ENCODE peak calls at places on chromosome 16, in ten cellular contexts. D is mucosa of descending colon, T is neural progenitor cell, X is A549, A is lower leg skin, Z is psoas muscle, Q is H1, K is HCT116, W is AG09309, R is epithelial cell of esophagus. P is an unnamed sample.

GRCh38 chr16:30637952-30638351 is 12.8 kb upstream of the PRR14 start:
- DNase-seq in D (no peak), T (peak), X (peak), A (no peak), Z (no peak), Q (no peak), K (peak), W (no peak), R (peak), P (peak)

GRCh38 chr16:81600275-81600674 is 155.7 kb downstream of the CMIP start:
- DNase-seq in D (no peak), T (peak), X (peak), A (no peak), Z (no peak), Q (no peak), K (no peak), W (no peak), R (peak), P (no peak)

GRCh38 chr16:67968440-67969285 is at the start of gene SLC12A4:
- DNase-seq in D (peak), T (peak), X (peak), A (peak), Z (peak), Q (peak), K (peak), W (no peak), R (peak), P (no peak)

GRCh38 chr16:23072769-23073549 is 76.3 kb downstream of the USP31 start:
- DNase-seq in D (no peak), T (peak), X (peak), A (no peak), Z (no peak), Q (no peak), K (no peak), W (no peak), R (peak), P (no peak)

GRCh38 chr16:68696514-68696913 is 40.6 kb upstream of the CDH1 start:
- DNase-seq in D (peak), T (no peak), X (no peak), A (no peak), Z (no peak), Q (no peak), K (no peak), W (no peak), R (no peak), P (peak)

GRCh38 chr16:15573274-15573895 is 69.6 kb downstream of the MARF1 start:
- DNase-seq in D (no peak), T (no peak), X (no peak), A (no peak), Z (no peak), Q (no peak), K (no peak), W (no peak), R (no peak), P (no peak)

GRCh38 chr16:1991135-1991551 is 1.4 kb downstream of the SYNGR3 start:
- DNase-seq in D (peak), T (no peak), X (no peak), A (no peak), Z (no peak), Q (peak), K (no peak), W (no peak), R (no peak), P (no peak)

GRCh38 chr16:50024207-50024606 is 818 bp upstream of the CNEP1R1 start:
- DNase-seq in D (no peak), T (no peak), X (no peak), A (no peak), Z (no peak), Q (no peak), K (no peak), W (no peak), R (no peak), P (no peak)

GRCh38 chr16:17803625-17804410 is 333.1 kb upstream of the XYLT1 start:
- DNase-seq in D (no peak), T (no peak), X (peak), A (no peak), Z (no peak), Q (no peak), K (no peak), W (peak), R (no peak), P (no peak)

GRCh38 chr16:73231969-73232554 is 184.1 kb upstream of the ZFHX3 start:
- DNase-seq in D (no peak), T (no peak), X (no peak), A (peak), Z (no peak), Q (no peak), K (no peak), W (no peak), R (no peak), P (no peak)

GRCh38 chr16:685967-686366 is 1.8 kb upstream of the JMJD8 start:
- DNase-seq in D (peak), T (peak), X (peak), A (no peak), Z (no peak), Q (peak), K (no peak), W (no peak), R (peak), P (no peak)

GRCh38 chr16:67943619-67944503 is at the start of gene LCAT:
- DNase-seq in D (peak), T (peak), X (no peak), A (no peak), Z (peak), Q (no peak), K (no peak), W (no peak), R (no peak), P (no peak)

GRCh38 chr16:8957061-8957392 is 6.7 kb downstream of the USP7 start:
- DNase-seq in D (no peak), T (no peak), X (no peak), A (no peak), Z (no peak), Q (no peak), K (no peak), W (no peak), R (no peak), P (no peak)

GRCh38 chr16:15811778-15812750 is 44.8 kb downstream of the MYH11 start:
- DNase-seq in D (no peak), T (peak), X (peak), A (no peak), Z (no peak), Q (no peak), K (no peak), W (peak), R (peak), P (peak)

GRCh38 chr16:75264999-75265910 is 13.8 kb upstream of the BCAR1 start:
- DNase-seq in D (peak), T (no peak), X (no peak), A (peak), Z (peak), Q (peak), K (no peak), W (no peak), R (no peak), P (no peak)

GRCh38 chr16:56191807-56192643 is 736 bp downstream of the GNAO1 start:
- DNase-seq in D (no peak), T (peak), X (no peak), A (no peak), Z (peak), Q (peak), K (no peak), W (no peak), R (no peak), P (no peak)

GRCh38 chr16:8173111-8173644 is 417.1 kb downstream of the TMEM114 start:
- DNase-seq in D (peak), T (peak), X (peak), A (peak), Z (peak), Q (peak), K (peak), W (no peak), R (peak), P (peak)

GRCh38 chr16:66964049-66964448 is 3.0 kb downstream of the CES3 start:
- DNase-seq in D (no peak), T (no peak), X (no peak), A (no peak), Z (peak), Q (no peak), K (no peak), W (no peak), R (no peak), P (no peak)

GRCh38 chr16:48434653-48435318 is 49.6 kb upstream of the SIAH1 start:
- DNase-seq in D (no peak), T (no peak), X (peak), A (no peak), Z (no peak), Q (no peak), K (no peak), W (no peak), R (no peak), P (no peak)

GRCh38 chr16:80807916-80808315 is 3.5 kb upstream of the CDYL2 start:
- DNase-seq in D (no peak), T (no peak), X (no peak), A (no peak), Z (no peak), Q (no peak), K (no peak), W (no peak), R (no peak), P (no peak)

GRCh38 chr16:456891-457483 is 31.5 kb downstream of the RAB11FIP3 start:
- DNase-seq in D (no peak), T (no peak), X (no peak), A (no peak), Z (no peak), Q (no peak), K (no peak), W (no peak), R (peak), P (no peak)

GRCh38 chr16:19913306-19913717 is 28.7 kb upstream of the GPRC5B start:
- DNase-seq in D (no peak), T (no peak), X (no peak), A (no peak), Z (no peak), Q (no peak), K (no peak), W (no peak), R (no peak), P (no peak)

DNA sequence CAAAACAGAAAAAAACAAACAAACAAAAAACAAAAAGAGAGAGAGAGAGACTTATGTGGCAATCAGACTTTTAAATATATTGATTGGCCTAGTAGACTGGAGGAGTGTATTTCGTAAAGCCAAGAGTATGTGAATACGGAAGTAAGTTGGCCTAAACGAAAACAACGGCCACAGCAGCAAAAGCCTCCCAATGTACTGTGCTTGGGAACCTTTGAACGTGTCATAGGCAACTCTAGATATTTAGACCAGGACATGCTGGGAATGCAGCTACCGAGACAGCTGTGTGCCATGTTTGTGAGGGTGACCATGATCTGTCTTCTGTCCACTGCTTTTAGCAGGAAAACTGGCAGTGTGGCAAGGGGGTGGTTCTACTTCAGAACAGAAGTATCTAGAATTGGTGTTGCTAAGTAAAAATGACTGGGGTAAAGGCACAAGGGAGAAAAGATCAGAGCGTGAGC is 7.4 kb downstream of the MAF start:
- DNase-seq in D (no peak), T (no peak), X (no peak), A (no peak), Z (no peak), Q (no peak), K (no peak), W (no peak), R (no peak), P (no peak)
- H3K4me3 ChIP-seq in D (no peak), T (no peak), X (no peak), A (no peak), Z (peak), Q (no peak), K (no peak), W (no peak), R (no peak), P (no peak)

GRCh38 chr16:89361756-89362155 is 128.6 kb downstream of the ANKRD11 start:
- DNase-seq in D (no peak), T (no peak), X (no peak), A (no peak), Z (peak), Q (no peak), K (no peak), W (no peak), R (no peak), P (no peak)

GRCh38 chr16:89358030-89359005 is 132.0 kb downstream of the ANKRD11 start:
- DNase-seq in D (no peak), T (no peak), X (no peak), A (no peak), Z (peak), Q (no peak), K (no peak), W (no peak), R (no peak), P (no peak)

GRCh38 chr16:89359296-89360147 is 130.8 kb downstream of the ANKRD11 start:
- DNase-seq in D (no peak), T (no peak), X (no peak), A (no peak), Z (peak), Q (no peak), K (no peak), W (no peak), R (no peak), P (no peak)

GRCh38 chr16:89363621-89364393 is 126.6 kb downstream of the ANKRD11 start:
- DNase-seq in D (no peak), T (peak), X (peak), A (peak), Z (peak), Q (no peak), K (peak), W (no peak), R (peak), P (no peak)

DNA sequence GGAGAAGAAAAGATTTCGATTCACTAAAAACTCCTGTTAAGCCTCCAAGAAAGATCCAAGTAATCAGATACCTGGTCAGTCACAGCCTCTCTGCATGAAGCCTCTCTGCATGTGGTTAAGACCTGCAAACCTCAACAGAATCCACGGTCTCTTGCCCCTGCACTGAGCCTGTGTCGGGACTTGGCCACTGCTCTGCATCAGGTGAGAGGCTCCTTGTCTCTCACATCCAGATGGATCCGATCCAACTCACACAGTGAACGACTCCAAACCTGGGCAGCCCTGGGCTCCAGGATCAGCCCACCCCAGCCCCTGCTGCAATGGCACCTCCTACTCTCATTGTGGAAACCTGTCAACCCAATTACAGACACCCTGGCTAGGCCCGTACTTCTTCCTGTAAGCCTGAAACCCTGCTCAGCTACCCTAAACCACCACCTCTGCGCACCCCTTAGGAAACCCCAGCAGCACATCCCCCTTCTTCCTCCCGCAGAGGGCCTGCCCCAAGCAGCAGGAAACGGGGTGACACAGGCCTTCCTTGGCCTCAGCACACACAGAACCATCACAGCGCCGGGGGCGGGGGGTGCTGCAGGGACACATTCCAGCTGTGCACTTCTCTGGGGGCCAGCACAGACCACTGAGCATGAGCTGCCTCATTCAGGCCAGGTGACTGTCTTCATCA is 129.5 kb downstream of the ANKRD11 start:
- DNase-seq in D (peak), T (no peak), X (no peak), A (no peak), Z (peak), Q (no peak), K (no peak), W (no peak), R (no peak), P (no peak)
- H3K4me3 ChIP-seq in D (no peak), T (no peak), X (no peak), A (no peak), Z (no peak), Q (no peak), K (no peak), W (no peak), R (no peak), P (no peak)

DNA sequence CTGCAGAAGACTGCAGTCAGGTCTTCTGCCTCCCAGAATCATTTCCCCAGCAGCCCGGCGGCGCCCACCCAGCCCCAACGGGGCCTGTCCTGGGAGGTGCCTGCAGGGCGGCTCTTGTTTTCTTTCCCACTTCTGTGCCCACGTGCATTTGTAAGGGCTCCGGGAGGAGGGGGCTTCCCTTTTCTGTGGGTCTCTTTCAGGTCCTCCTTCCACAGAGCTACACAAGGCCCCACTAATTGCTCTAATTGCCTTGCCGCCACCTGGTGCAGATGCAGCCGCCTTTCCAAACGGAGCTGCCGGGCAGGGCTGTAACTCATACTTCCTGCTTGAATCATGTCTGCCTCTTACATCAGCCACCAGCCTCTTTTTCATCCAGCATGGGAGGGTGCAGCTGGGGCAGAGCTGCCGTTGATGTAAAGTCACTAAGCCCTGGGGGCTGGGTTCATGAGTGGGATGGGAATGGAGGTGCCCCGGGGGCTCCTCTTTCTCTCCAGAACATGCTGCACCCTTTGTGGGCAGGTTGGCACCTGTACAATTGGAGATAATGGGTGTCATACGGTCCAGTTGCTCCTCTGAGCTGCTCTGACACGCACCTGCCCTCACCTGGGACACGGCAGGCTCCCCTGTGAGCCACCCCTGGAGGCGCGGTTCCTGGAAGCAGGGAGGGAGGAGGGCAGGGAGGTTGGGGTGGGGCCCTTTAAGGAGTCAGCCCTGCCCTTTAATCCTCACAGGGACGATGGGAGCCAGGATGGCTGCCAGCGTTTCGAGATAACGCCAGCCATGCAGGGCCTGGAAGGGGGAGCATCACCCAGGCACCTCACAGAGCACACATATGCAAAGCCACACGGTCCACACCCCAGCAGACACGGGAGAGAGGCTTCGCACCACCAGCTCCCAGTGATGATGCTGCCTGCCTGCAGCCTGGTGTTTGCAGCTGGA is 41.1 kb upstream of the KLHDC4 start:
- DNase-seq in D (peak), T (no peak), X (peak), A (peak), Z (no peak), Q (peak), K (peak), W (peak), R (peak), P (no peak)
- H3K4me3 ChIP-seq in D (no peak), T (no peak), X (peak), A (no peak), Z (no peak), Q (no peak), K (peak), W (peak), R (peak), P (no peak)

GRCh38 chr16:85607796-85608514 is 5.2 kb upstream of the GSE1 start:
- DNase-seq in D (no peak), T (no peak), X (no peak), A (no peak), Z (no peak), Q (no peak), K (no peak), W (no peak), R (no peak), P (no peak)
- H3K4me3 ChIP-seq in D (no peak), T (peak), X (no peak), A (no peak), Z (no peak), Q (peak), K (no peak), W (no peak), R (no peak), P (no peak)

P was measured in LNCaP clone FGC.